ENCODE peak calls at places on chromosomes 11 and 22, in four cellular contexts. C, Y, O and X are unnamed samples.

GRCh38 chr22:26474687-26475086 is 8.9 kb downstream of the HPS4 start:
- DNase-seq in C (no peak), O (no peak), Y (no peak), X (no peak)

GRCh38 chr11:68890490-68891231 is 13.0 kb downstream of the MRPL21 start:
- DNase-seq in Y (peak; percentile 91), O (peak; percentile 64), C (peak; percentile 96), X (no peak)

GRCh38 chr11:64186205-64187165 is 514 bp downstream of the STIP1 start:
- DNase-seq in C (no peak), O (peak; percentile 2), Y (no peak), X (peak; percentile 39)

GRCh38 chr11:37450613-37451012 is 852.6 kb upstream of the RAG2 start:
- DNase-seq in C (no peak), O (peak; percentile 8), Y (no peak), X (no peak)

GRCh38 chr11:44305643-44306468 is 4.1 kb downstream of the ALX4 start:
- DNase-seq in O (no peak), C (no peak), Y (no peak), X (peak; percentile 76)

GRCh38 chr11:73236879-73237278 is 18.8 kb downstream of the P2RY2 start:
- DNase-seq in Y (no peak), O (peak; percentile 18), C (no peak), X (no peak)

GRCh38 chr11:92268546-92268945 is 43.9 kb downstream of the FAT3 start:
- DNase-seq in Y (no peak), O (no peak), C (no peak), X (no peak)

GRCh38 chr22:21700822-21701221 is 34.8 kb downstream of the YPEL1 start:
- DNase-seq in C (no peak), Y (no peak), O (no peak), X (no peak)

GRCh38 chr11:103959279-103959930 is 77.0 kb upstream of the DDI1 start:
- DNase-seq in Y (no peak), C (no peak), O (peak; percentile 79), X (no peak)

GRCh38 chr11:217704-218103 is 10.2 kb downstream of the RIC8A start:
- DNase-seq in O (no peak), Y (no peak), C (no peak), X (no peak)

GRCh38 chr22:19407649-19408606 is 23.6 kb downstream of the HIRA start:
- DNase-seq in O (peak; percentile 29), Y (no peak), C (no peak), X (no peak)

GRCh38 chr11:108793138-108793537 is 128.3 kb downstream of the DDX10 start:
- DNase-seq in O (no peak), C (no peak), Y (no peak), X (no peak)

GRCh38 chr11:19849107-19849789 is 136.6 kb downstream of the NAV2 start:
- DNase-seq in C (no peak), O (peak; percentile 41), Y (no peak), X (no peak)